ENCODE peak calls at places on chromosome X, in eight cellular contexts. E, N, I, Q, G, R, X and B are unnamed samples.

GRCh38 chrX:136055651-136056221 is 70.5 kb downstream of the SLC9A6 start:
- DNase-seq in I (no peak), E (peak; percentile 19), Q (no peak), R (peak; percentile 12), X (no peak), G (no peak), N (peak; percentile 50), B (no peak)

GRCh38 chrX:110692876-110693275 is 102.7 kb downstream of the CHRDL1 start:
- DNase-seq in I (no peak), R (no peak), X (no peak), N (no peak), Q (no peak), E (no peak), G (no peak), B (no peak)

GRCh38 chrX:13087322-13088154 is 43.1 kb upstream of the FAM9C start:
- DNase-seq in Q (no peak), E (no peak), I (no peak), N (no peak), G (no peak), X (no peak), R (no peak), B (no peak)

GRCh38 chrX:74534569-74535038 is 79.8 kb downstream of the RLIM start:
- DNase-seq in R (no peak), E (no peak), Q (no peak), I (no peak), N (no peak), G (no peak), X (no peak), B (no peak)

GRCh38 chrX:28591542-28591941 is 4.3 kb downstream of the IL1RAPL1 start:
- DNase-seq in R (no peak), N (no peak), Q (no peak), G (peak; percentile 65), E (no peak), I (no peak), X (no peak), B (no peak)

GRCh38 chrX:19721726-19722370 is 165.6 kb downstream of the SH3KBP1 start:
- DNase-seq in X (no peak), I (no peak), E (no peak), G (no peak), R (no peak), N (no peak), Q (no peak), B (no peak)

GRCh38 chrX:140057001-140057411 is 91.7 kb upstream of the CXorf66 start:
- DNase-seq in Q (peak; percentile 78), G (peak; percentile 24), N (peak; percentile 60), X (peak; percentile 40), I (peak; percentile 80), E (peak; percentile 86), R (peak; percentile 74), B (peak; percentile 83)

GRCh38 chrX:39164212-39164611 is 363.0 kb downstream of the MID1IP1 start:
- DNase-seq in R (no peak), Q (no peak), E (no peak), X (no peak), N (no peak), G (no peak), I (no peak), B (no peak)

GRCh38 chrX:101410461-101410860 is 2.4 kb downstream of the HNRNPH2 start:
- DNase-seq in X (no peak), E (no peak), Q (no peak), R (no peak), N (no peak), I (no peak), G (no peak), B (no peak)

GRCh38 chrX:23623797-23624196 is 43.5 kb upstream of the PRDX4 start:
- DNase-seq in N (no peak), R (no peak), I (no peak), E (no peak), X (no peak), Q (no peak), G (no peak), B (no peak)

GRCh38 chrX:19702856-19703255 is 184.5 kb downstream of the SH3KBP1 start:
- DNase-seq in E (no peak), G (no peak), I (no peak), R (no peak), N (no peak), X (no peak), Q (no peak), B (no peak)

GRCh38 chrX:152907084-152907651 is 9.3 kb downstream of the ZNF185 start:
- DNase-seq in I (no peak), N (no peak), X (peak; percentile 46), R (no peak), Q (peak; percentile 60), E (no peak), G (no peak), B (no peak)

GRCh38 chrX:56798866-56799864 is 70.1 kb downstream of the NBDY start:
- DNase-seq in Q (peak; percentile 78), N (no peak), G (no peak), I (peak; percentile 31), X (peak; percentile 64), R (peak; percentile 71), E (no peak), B (peak; percentile 71)

GRCh38 chrX:11664211-11664888 is 1.4 kb downstream of the ARHGAP6 start:
- DNase-seq in X (no peak), E (no peak), I (no peak), N (no peak), Q (no peak), R (peak; percentile 9), G (no peak), B (no peak)

GRCh38 chrX:15686818-15687685 is 22.4 kb upstream of the CLTRN start:
- DNase-seq in Q (peak; percentile 62), I (peak; percentile 67), R (peak; percentile 69), E (peak; percentile 70), X (peak; percentile 26), G (peak; percentile 8), N (peak; percentile 68), B (no peak)

GRCh38 chrX:30888526-30889146 is 418 bp downstream of the TAB3 start:
- DNase-seq in G (no peak), X (no peak), R (no peak), I (no peak), E (no peak), Q (peak; percentile 22), N (no peak), B (no peak)

GRCh38 chrX:100494570-100494969 is 84.5 kb upstream of the PCDH19 start:
- DNase-seq in I (no peak), N (no peak), R (no peak), X (no peak), G (no peak), Q (no peak), E (no peak), B (no peak)

GRCh38 chrX:27598312-27598711 is 8.2 kb downstream of the DCAF8L2 start:
- DNase-seq in E (peak; percentile 81), X (no peak), I (peak; percentile 31), Q (no peak), N (no peak), R (no peak), G (no peak), B (no peak)

GRCh38 chrX:120358687-120359086 is 3.2 kb upstream of the ATP1B4 start:
- DNase-seq in I (no peak), X (no peak), N (no peak), E (no peak), Q (no peak), G (no peak), R (no peak), B (no peak)

GRCh38 chrX:115023139-115023538 is 5.7 kb upstream of the IL13RA2 start:
- DNase-seq in I (no peak), R (no peak), X (no peak), N (no peak), Q (no peak), G (peak; percentile 15), E (no peak), B (no peak)

GRCh38 chrX:111652719-111653118 is 28.3 kb upstream of the ALG13 start:
- DNase-seq in E (no peak), R (no peak), X (no peak), G (no peak), I (no peak), Q (no peak), N (no peak), B (no peak)

GRCh38 chrX:18575744-18576143 is 96.2 kb downstream of the RS1 start:
- DNase-seq in Q (no peak), X (no peak), G (no peak), N (no peak), I (no peak), E (no peak), R (no peak), B (no peak)
- H3K27me3 ChIP-seq in Q (no peaks in the 10 kb centered on the region), X (no peaks in the 10 kb centered on the region), G (no peaks in the 10 kb centered on the region), N (no peaks in the 10 kb centered on the region), I (no peaks in the 10 kb centered on the region), E (no peaks in the 10 kb centered on the region), R (no peaks in the 10 kb centered on the region), B (no peaks in the 10 kb centered on the region)

GRCh38 chrX:107627792-107628661 is at the start of gene PRPS1:
- DNase-seq in Q (peak; percentile 86), N (peak; percentile 84), X (peak; percentile 88), R (peak; percentile 89), G (peak; percentile 88), I (peak; percentile 90), E (peak; percentile 95), B (peak; percentile 96)
- TF ChIP-seq POLR2A in Q (peak; percentile 79), N (peak; percentile 53), X (peak; percentile 19), R (peak; percentile 44), G (no peak), I (no peak), E (peak; percentile 33), B (no peak)

GRCh38 chrX:48523682-48524081 is 2.1 kb downstream of the EBP start:
- DNase-seq in N (no peak), R (no peak), Q (no peak), E (no peak), X (no peak), I (no peak), G (no peak), B (no peak)

GRCh38 chrX:48520455-48520854 is 1.2 kb upstream of the EBP start:
- DNase-seq in G (no peak), Q (no peak), I (no peak), X (no peak), N (no peak), R (no peak), E (no peak), B (no peak)

GRCh38 chrX:48521353-48522243 is at the start of gene EBP:
- DNase-seq in X (peak; percentile 91), I (peak; percentile 92), E (peak; percentile 92), R (peak; percentile 91), Q (peak; percentile 87), G (peak; percentile 88), N (peak; percentile 84), B (peak; percentile 94)

GRCh38 chrX:48520976-48521352 is 644 bp upstream of the EBP start:
- DNase-seq in N (no peak), R (no peak), I (no peak), E (no peak), Q (no peak), G (no peak), X (no peak), B (no peak)

DNA sequence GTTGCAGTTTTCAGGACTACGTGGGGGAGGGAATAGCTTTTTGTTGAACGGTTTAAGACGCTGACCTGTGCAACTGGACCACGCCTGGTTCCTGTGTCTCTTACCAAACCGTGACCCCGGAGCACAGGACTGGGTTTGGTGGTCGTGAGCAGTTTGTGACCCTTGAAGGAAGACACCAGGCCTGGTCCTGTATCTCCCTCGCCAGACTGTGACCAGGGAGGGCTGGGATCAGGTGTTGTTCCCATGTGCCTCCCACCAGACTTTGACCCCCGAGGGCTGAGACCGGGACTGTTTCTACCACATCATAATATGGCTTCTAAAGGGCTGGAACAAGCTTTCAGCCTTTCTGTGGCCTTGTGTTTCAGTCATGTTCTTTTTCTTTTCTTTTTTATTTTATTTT is 683 bp downstream of the EBP start:
- DNase-seq in G (no peak), Q (no peak), N (no peak), R (no peak), I (no peak), X (no peak), E (no peak), B (no peak)
- H3K27ac ChIP-seq in G (peak overlapping the region; percentile 75), Q (peak overlapping the region; percentile 62), N (no peak overlapping the region), R (peak overlapping the region; percentile 59), I (peak overlapping the region; percentile 77), X (no peak overlapping the region), E (no peak overlapping the region), B (peak overlapping the region; percentile 87)

GRCh38 chrX:41903544-41903943 is 19.8 kb downstream of the CASK start:
- DNase-seq in E (no peak), X (no peak), R (no peak), Q (no peak), I (no peak), G (no peak), N (no peak), B (no peak)
- H3K27me3 ChIP-seq in E (no peaks in the 10 kb centered on the region), X (no peaks in the 10 kb centered on the region), R (no peaks in the 10 kb centered on the region), Q (no peaks in the 10 kb centered on the region), I (no peaks in the 10 kb centered on the region), G (no peaks in the 10 kb centered on the region), N (no peaks in the 10 kb centered on the region), B (no peaks in the 10 kb centered on the region)